ENCODE peak calls at places on chromosome 15, in nine cellular contexts. P is tibial nerve, L is body of pancreas, F is GM23338, V is AG10803, Z is astrocyte of the cerebellum, A is fibroblast of mammary gland, S is SK-N-SH, R is heart right ventricle. C is an unnamed sample.

GRCh38 chr15:86916671-86917450 is 837.2 kb downstream of the AGBL1 start:
- DNase-seq in S (no peak), R (peak; percentile 60), F (no peak), V (no peak), L (peak; percentile 4), P (peak; percentile 47), Z (no peak), A (no peak), C (no peak)

GRCh38 chr15:58562135-58562534 is 130.3 kb downstream of the LIPC start:
- DNase-seq in F (no peak), V (no peak), P (no peak), Z (no peak), S (no peak), L (no peak), R (no peak), A (no peak), C (no peak)

GRCh38 chr15:85312925-85313324 is 67.5 kb upstream of the AKAP13 start:
- DNase-seq in P (no peak), S (no peak), L (no peak), Z (peak; percentile 77), V (peak; percentile 62), A (peak; percentile 90), F (peak; percentile 49), R (no peak), C (peak; percentile 51)

GRCh38 chr15:35305906-35306305 is 220.8 kb upstream of the NANOGP8 start:
- DNase-seq in Z (peak; percentile 28), R (no peak), L (no peak), S (no peak), A (peak; percentile 86), P (no peak), V (peak; percentile 84), F (no peak), C (peak; percentile 47)

GRCh38 chr15:90647326-90647725 is 69.8 kb upstream of the BLM start:
- DNase-seq in F (no peak), R (no peak), Z (no peak), P (no peak), A (no peak), L (no peak), V (no peak), S (no peak), C (no peak)

GRCh38 chr15:82535566-82536408 is 4.5 kb downstream of the RPS17 start:
- DNase-seq in R (no peak), L (no peak), P (no peak), Z (no peak), A (no peak), S (no peak), V (no peak), F (no peak), C (no peak)

GRCh38 chr15:69629631-69630161 is 177.1 kb downstream of the RPLP1 start:
- DNase-seq in R (no peak), V (no peak), F (no peak), L (no peak), P (no peak), A (no peak), Z (no peak), S (no peak), C (no peak)

GRCh38 chr15:83858820-83859505 is 205.0 kb downstream of the ADAMTSL3 start:
- DNase-seq in P (no peak), A (peak; percentile 45), Z (no peak), L (no peak), V (no peak), R (no peak), S (no peak), F (no peak), C (no peak)

GRCh38 chr15:99000001-99000590 is 7.5 kb downstream of the PGPEP1L start:
- DNase-seq in L (no peak), Z (no peak), P (no peak), S (no peak), V (no peak), A (no peak), F (no peak), R (no peak), C (no peak)

GRCh38 chr15:65212097-65212496 is 824 bp upstream of the CILP start:
- DNase-seq in F (peak; percentile 80), V (no peak), R (no peak), P (no peak), S (peak; percentile 52), Z (no peak), A (no peak), L (no peak), C (no peak)
- TF ChIP-seq CTCF in F (peak; percentile 81), V (peak; percentile 22), R (no peak), P (no peak), S (peak; percentile 54), Z (peak; percentile 41), A (peak; percentile 39), L (no peak), C (peak; percentile 65)

GRCh38 chr15:62624541-62625399 is 417.8 kb upstream of the TPM1 start:
- DNase-seq in Z (no peak), S (no peak), A (peak; percentile 92), L (peak; percentile 30), V (peak; percentile 94), F (no peak), P (no peak), R (no peak), C (peak; percentile 76)
- H3K4me3 ChIP-seq in Z (no peak overlapping the region), S (no peak overlapping the region), A (peak overlapping the region; percentile 30), L (no peak overlapping the region), V (peak overlapping the region; percentile 56), F (no peak overlapping the region), P (no peak overlapping the region), R (peak overlapping the region; percentile 24), C (peak overlapping the region; percentile 47)

GRCh38 chr15:29677450-29677849 is 144.8 kb downstream of the TJP1 start:
- DNase-seq in F (no peak), V (no peak), R (no peak), A (no peak), L (no peak), Z (no peak), P (no peak), S (no peak), C (no peak)
- TF ChIP-seq CTCF in F (no peak), V (no peak), R (no peak), A (no peak), L (no peak), Z (no peak), P (no peak), S (no peak), C (no peak)

GRCh38 chr15:81386947-81387346 is 12.9 kb upstream of the TMC3 start:
- DNase-seq in Z (no peak), L (no peak), S (no peak), F (no peak), P (no peak), R (no peak), V (no peak), A (no peak), C (no peak)
- H3K4me3 ChIP-seq in Z (no peak overlapping the region), L (no peak overlapping the region), S (no peak overlapping the region), F (no peak overlapping the region), P (no peak overlapping the region), R (no peak overlapping the region), V (no peak overlapping the region), A (no peak overlapping the region), C (no peak overlapping the region)

GRCh38 chr15:74781673-74782595 is at the start of gene CSK:
- DNase-seq in F (peak; percentile 67), L (peak; percentile 74), Z (no peak), V (peak; percentile 58), P (peak; percentile 38), A (peak; percentile 53), R (peak; percentile 87), S (peak; percentile 99), C (no peak)
- TF ChIP-seq CTCF in F (peak; percentile 39), L (peak; percentile 57), Z (peak; percentile 44), V (no peak), P (peak; percentile 65), A (peak; percentile 26), R (peak; percentile 64), S (peak; percentile 48), C (peak; percentile 46)

DNA sequence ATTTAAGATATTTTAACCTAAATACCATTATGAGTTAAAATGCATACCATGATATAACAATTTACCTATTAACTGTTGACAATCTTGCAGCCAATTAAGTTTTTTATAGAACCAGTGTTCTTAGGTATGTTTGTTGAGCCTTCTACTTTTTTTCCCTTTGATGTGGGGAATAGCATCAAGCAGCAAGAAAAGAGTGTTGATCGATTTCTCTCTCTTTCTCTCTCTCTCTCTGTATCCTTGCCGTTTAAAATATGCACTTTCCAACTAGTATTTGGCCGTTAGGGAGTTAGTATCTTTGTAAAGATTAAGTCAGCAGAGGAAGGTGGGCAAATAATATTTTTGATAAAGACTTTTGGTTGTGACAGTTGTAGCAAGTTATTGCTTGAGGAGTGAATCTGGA is 5.9 kb downstream of the CHD2 start:
- DNase-seq in Z (no peak), V (no peak), R (no peak), P (no peak), F (no peak), L (no peak), A (no peak), S (no peak), C (no peak)
- H3K4me3 ChIP-seq in Z (no peak overlapping the region), V (peak overlapping the region; percentile 14), R (peak overlapping the region; percentile 68), P (no peak overlapping the region), F (no peak overlapping the region), L (no peak overlapping the region), A (peak overlapping the region; percentile 17), S (peak overlapping the region; percentile 59), C (peak overlapping the region; percentile 59)

C was measured in epithelial cell of proximal tubule.